ENCODE peak calls at places on chromosomes 16 and 17, in six cellular contexts. One of them, this sample, is unnamed. For H3K9me3, the result is how much of the 10 kb centered on the place peaks cover.

GRCh38 chr16:69319826-69320730 is 8.9 kb downstream of the VPS4A start:
- DNase-seq in H9: no peak
- DNase-seq in H1: no peak
- DNase-seq in IMR-90: no peak
- DNase-seq in neuronal stem cell: no peak
- DNase-seq in trophoblast cell: no peak
- DNase-seq in this sample: no peak

GRCh38 chr16:88688013-88688778 is 1.9 kb upstream of the SNAI3 start:
- DNase-seq in H9: no peak
- DNase-seq in H1: no peak
- DNase-seq in IMR-90: no peak
- DNase-seq in neuronal stem cell: no peak
- DNase-seq in trophoblast cell: no peak
- DNase-seq in this sample: no peak

GRCh38 chr16:56645311-56645710 is 6.4 kb upstream of the MT1B start:
- DNase-seq in H9: no peak
- DNase-seq in H1: no peak
- DNase-seq in IMR-90: no peak
- DNase-seq in neuronal stem cell: no peak
- DNase-seq in trophoblast cell: no peak
- DNase-seq in this sample: no peak

GRCh38 chr16:8655184-8655717 is 19.2 kb upstream of the ABAT start:
- DNase-seq in H9: peak
- DNase-seq in H1: no peak
- DNase-seq in IMR-90: peak
- DNase-seq in neuronal stem cell: no peak
- DNase-seq in trophoblast cell: peak
- DNase-seq in this sample: peak

GRCh38 chr16:49834496-49835009 is 21.4 kb downstream of the ZNF423 start:
- DNase-seq in H9: no peak
- DNase-seq in H1: no peak
- DNase-seq in IMR-90: no peak
- DNase-seq in neuronal stem cell: no peak
- DNase-seq in trophoblast cell: no peak
- DNase-seq in this sample: peak

GRCh38 chr17:47949951-47950350 is 7.7 kb downstream of the PRR15L start:
- DNase-seq in H9: no peak
- DNase-seq in H1: no peak
- DNase-seq in IMR-90: no peak
- DNase-seq in neuronal stem cell: no peak
- DNase-seq in trophoblast cell: no peak
- DNase-seq in this sample: no peak

GRCh38 chr16:30996324-30996999 is 11.5 kb downstream of the HSD3B7 start:
- DNase-seq in H9: no peak
- DNase-seq in H1: no peak
- DNase-seq in IMR-90: no peak
- DNase-seq in neuronal stem cell: no peak
- DNase-seq in trophoblast cell: no peak
- DNase-seq in this sample: peak

GRCh38 chr16:71311553-71312158 is 22.5 kb upstream of the CMTR2 start:
- DNase-seq in H9: peak
- DNase-seq in H1: peak
- DNase-seq in IMR-90: peak
- DNase-seq in neuronal stem cell: peak
- DNase-seq in trophoblast cell: no peak
- DNase-seq in this sample: peak

GRCh38 chr17:83119987-83120864 is 40.8 kb downstream of the METRNL start:
- DNase-seq in H9: no peak
- DNase-seq in H1: no peak
- DNase-seq in IMR-90: no peak
- DNase-seq in neuronal stem cell: no peak
- DNase-seq in trophoblast cell: no peak
- DNase-seq in this sample: peak

GRCh38 chr16:24971718-24972117 is 43.5 kb downstream of the ARHGAP17 start:
- DNase-seq in H9: no peak
- DNase-seq in H1: no peak
- DNase-seq in IMR-90: no peak
- DNase-seq in neuronal stem cell: no peak
- DNase-seq in trophoblast cell: no peak
- DNase-seq in this sample: no peak

GRCh38 chr16:30116291-30117207 is 3.2 kb upstream of the GDPD3 start:
- DNase-seq in H9: no peak
- DNase-seq in H1: no peak
- DNase-seq in IMR-90: no peak
- DNase-seq in neuronal stem cell: no peak
- DNase-seq in trophoblast cell: peak
- DNase-seq in this sample: no peak

GRCh38 chr16:75219088-75219487 is 300 bp downstream of the CTRB1 start:
- DNase-seq in H9: no peak
- DNase-seq in H1: no peak
- DNase-seq in IMR-90: no peak
- DNase-seq in neuronal stem cell: no peak
- DNase-seq in trophoblast cell: no peak
- DNase-seq in this sample: no peak

GRCh38 chr16:630815-631405 is at the start of gene WFIKKN1:
- DNase-seq in H9: peak
- DNase-seq in H1: no peak
- DNase-seq in IMR-90: no peak
- DNase-seq in neuronal stem cell: peak
- DNase-seq in trophoblast cell: no peak
- DNase-seq in this sample: no peak

GRCh38 chr17:79925242-79925957 is 86.2 kb upstream of the CBX4 start:
- DNase-seq in H9: no peak
- DNase-seq in H1: no peak
- DNase-seq in IMR-90: peak
- DNase-seq in neuronal stem cell: no peak
- DNase-seq in trophoblast cell: no peak
- DNase-seq in this sample: no peak

GRCh38 chr16:70341600-70341999 is 5.1 kb upstream of the DDX19A start:
- DNase-seq in H9: peak
- DNase-seq in H1: no peak
- DNase-seq in IMR-90: no peak
- DNase-seq in neuronal stem cell: no peak
- DNase-seq in trophoblast cell: no peak
- DNase-seq in this sample: no peak

GRCh38 chr16:69084301-69084700 is 21.2 kb upstream of the HAS3 start:
- DNase-seq in H9: no peak
- DNase-seq in H1: no peak
- DNase-seq in IMR-90: peak
- DNase-seq in neuronal stem cell: no peak
- DNase-seq in trophoblast cell: peak
- DNase-seq in this sample: no peak

GRCh38 chr17:74417178-74418045 is 14.5 kb upstream of the GPRC5C start:
- DNase-seq in H9: peak
- DNase-seq in H1: no peak
- DNase-seq in IMR-90: no peak
- DNase-seq in neuronal stem cell: no peak
- DNase-seq in trophoblast cell: peak
- DNase-seq in this sample: peak

GRCh38 chr16:89695086-89695874 is 6.2 kb downstream of the SPATA2L start:
- DNase-seq in H9: no peak
- DNase-seq in H1: no peak
- DNase-seq in IMR-90: no peak
- DNase-seq in neuronal stem cell: no peak
- DNase-seq in trophoblast cell: no peak
- DNase-seq in this sample: no peak

GRCh38 chr16:74035816-74036215 is 260.8 kb upstream of the PSMD7 start:
- DNase-seq in H9: no peak
- DNase-seq in H1: no peak
- DNase-seq in IMR-90: peak
- DNase-seq in neuronal stem cell: no peak
- DNase-seq in trophoblast cell: no peak
- DNase-seq in this sample: no peak

GRCh38 chr16:85902366-85903155 is 3.6 kb downstream of the IRF8 start:
- DNase-seq in H9: no peak
- DNase-seq in H1: no peak
- DNase-seq in IMR-90: no peak
- DNase-seq in neuronal stem cell: no peak
- DNase-seq in trophoblast cell: peak
- DNase-seq in this sample: no peak

GRCh38 chr17:1865252-1866037 is 35.6 kb downstream of the RPA1 start:
- DNase-seq in H9: no peak
- DNase-seq in H1: no peak
- DNase-seq in IMR-90: peak
- DNase-seq in neuronal stem cell: no peak
- DNase-seq in trophoblast cell: peak
- DNase-seq in this sample: peak

GRCh38 chr17:44933824-44934744 is 13.5 kb downstream of the KIF18B start:
- DNase-seq in H9: peak
- DNase-seq in H1: no peak
- DNase-seq in IMR-90: no peak
- DNase-seq in neuronal stem cell: no peak
- DNase-seq in trophoblast cell: no peak
- DNase-seq in this sample: no peak

GRCh38 chr16:2191446-2191706 is 5.0 kb downstream of the CASKIN1 start:
- DNase-seq in H9: no peak
- DNase-seq in H1: no peak
- DNase-seq in IMR-90: no peak
- DNase-seq in neuronal stem cell: no peak
- DNase-seq in trophoblast cell: no peak
- DNase-seq in this sample: no peak

GRCh38 chr17:57935833-57936807 is 19.1 kb downstream of the CUEDC1 start:
- DNase-seq in H9: peak
- DNase-seq in H1: no peak
- DNase-seq in IMR-90: peak
- DNase-seq in neuronal stem cell: peak
- DNase-seq in trophoblast cell: no peak
- DNase-seq in this sample: peak

GRCh38 chr17:50146927-50147640 is 3.4 kb downstream of the PPP1R9B start:
- DNase-seq in H9: no peak
- DNase-seq in H1: no peak
- DNase-seq in IMR-90: no peak
- DNase-seq in neuronal stem cell: no peak
- DNase-seq in trophoblast cell: no peak
- DNase-seq in this sample: no peak

GRCh38 chr17:68133370-68134045 is 98.0 kb downstream of the KPNA2 start:
- DNase-seq in H9: peak
- DNase-seq in H1: no peak
- DNase-seq in IMR-90: no peak
- DNase-seq in neuronal stem cell: no peak
- DNase-seq in trophoblast cell: no peak
- DNase-seq in this sample: no peak

GRCh38 chr16:35188288-35189155 is 1729.1 kb downstream of the TP53TG3F start:
- DNase-seq in H9: no peak
- DNase-seq in H1: no peak
- DNase-seq in IMR-90: no peak
- DNase-seq in neuronal stem cell: no peak
- DNase-seq in trophoblast cell: no peak
- DNase-seq in this sample: no peak

GRCh38 chr16:35185366-35186044 is 1726.1 kb downstream of the TP53TG3F start:
- DNase-seq in H9: no peak
- DNase-seq in H1: no peak
- DNase-seq in IMR-90: no peak
- DNase-seq in neuronal stem cell: no peak
- DNase-seq in trophoblast cell: no peak
- DNase-seq in this sample: no peak

GRCh38 chr16:35187665-35188225 is 1728.3 kb downstream of the TP53TG3F start:
- DNase-seq in H9: no peak
- DNase-seq in H1: no peak
- DNase-seq in IMR-90: no peak
- DNase-seq in neuronal stem cell: no peak
- DNase-seq in trophoblast cell: no peak
- DNase-seq in this sample: no peak

GRCh38 chr16:35184356-35184870 is 1725.0 kb downstream of the TP53TG3F start:
- DNase-seq in H9: no peak
- DNase-seq in H1: no peak
- DNase-seq in IMR-90: no peak
- DNase-seq in neuronal stem cell: no peak
- DNase-seq in trophoblast cell: no peak
- DNase-seq in this sample: no peak

GRCh38 chr16:35186045-35186759 is 1726.8 kb downstream of the TP53TG3F start:
- DNase-seq in H9: no peak
- DNase-seq in H1: no peak
- DNase-seq in IMR-90: no peak
- DNase-seq in neuronal stem cell: no peak
- DNase-seq in trophoblast cell: no peak
- DNase-seq in this sample: no peak
- H3K9me3 ChIP-seq in H9: half or more
- H3K9me3 ChIP-seq in H1: half or more
- H3K9me3 ChIP-seq in IMR-90: under half
- H3K9me3 ChIP-seq in neuronal stem cell: half or more
- H3K9me3 ChIP-seq in trophoblast cell: half or more
- H3K9me3 ChIP-seq in this sample: under half

GRCh38 chr17:75524971-75525805 is at the start of gene LLGL2:
- DNase-seq in H9: peak
- DNase-seq in H1: no peak
- DNase-seq in IMR-90: peak
- DNase-seq in neuronal stem cell: peak
- DNase-seq in trophoblast cell: peak
- DNase-seq in this sample: peak
- H3K14ac ChIP-seq in H9: no peak
- H3K14ac ChIP-seq in H1: no peak
- H3K14ac ChIP-seq in IMR-90: no peak
- H3K14ac ChIP-seq in neuronal stem cell: peak
- H3K14ac ChIP-seq in trophoblast cell: peak
- H3K14ac ChIP-seq in this sample: no peak

GRCh38 chr16:35525979-35526590 is 2066.7 kb downstream of the TP53TG3F start:
- DNase-seq in H9: no peak
- DNase-seq in H1: no peak
- DNase-seq in IMR-90: no peak
- DNase-seq in neuronal stem cell: no peak
- DNase-seq in trophoblast cell: no peak
- DNase-seq in this sample: no peak

DNA sequence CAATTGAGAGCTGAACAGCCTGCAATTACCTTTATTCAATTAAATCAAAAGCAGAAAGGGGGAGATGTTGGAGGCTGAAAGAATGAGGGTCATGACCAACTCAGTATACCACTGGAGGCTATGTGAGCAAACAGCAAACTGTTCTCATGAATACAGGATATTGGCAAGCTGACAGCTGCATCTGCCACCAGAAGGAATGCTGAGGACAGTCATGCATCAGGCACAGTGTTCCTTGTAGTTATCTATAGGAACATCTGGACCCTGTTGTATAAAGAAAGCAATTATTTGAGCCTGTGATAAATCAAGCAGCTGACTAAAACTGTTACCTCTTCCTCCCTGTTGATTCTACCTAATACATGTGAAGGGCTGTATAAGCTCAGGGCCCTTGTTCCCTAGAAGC is 2064.6 kb downstream of the TP53TG3F start:
- DNase-seq in H9: no peak
- DNase-seq in H1: no peak
- DNase-seq in IMR-90: no peak
- DNase-seq in neuronal stem cell: no peak
- DNase-seq in trophoblast cell: no peak
- DNase-seq in this sample: no peak
- H3K9me3 ChIP-seq in H9: half or more
- H3K9me3 ChIP-seq in H1: half or more
- H3K9me3 ChIP-seq in IMR-90: under half
- H3K9me3 ChIP-seq in neuronal stem cell: under half
- H3K9me3 ChIP-seq in trophoblast cell: under half
- H3K9me3 ChIP-seq in this sample: under half

DNA sequence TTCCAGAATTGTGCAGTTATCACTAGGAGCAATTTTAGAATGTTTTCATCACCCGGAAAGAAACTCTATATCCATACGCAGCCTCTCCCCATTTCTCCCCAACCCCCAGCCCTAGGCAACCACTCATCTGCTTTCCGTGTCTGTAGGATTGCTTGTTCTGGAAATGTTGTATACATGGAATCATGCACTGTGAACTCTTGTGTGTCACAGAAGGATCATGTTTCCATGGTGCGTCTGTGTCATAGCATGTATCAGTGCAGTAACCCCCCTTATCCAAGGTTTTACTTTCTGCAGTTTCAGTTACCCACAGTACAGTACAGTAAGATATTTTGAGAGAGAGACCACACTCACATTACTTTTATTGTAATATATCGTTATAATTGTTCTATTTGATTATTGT is 299.4 kb downstream of the CPPED1 start:
- DNase-seq in H9: no peak
- DNase-seq in H1: no peak
- DNase-seq in IMR-90: peak
- DNase-seq in neuronal stem cell: no peak
- DNase-seq in trophoblast cell: no peak
- DNase-seq in this sample: no peak
- H3K14ac ChIP-seq in H9: no peak
- H3K14ac ChIP-seq in H1: no peak
- H3K14ac ChIP-seq in IMR-90: no peak
- H3K14ac ChIP-seq in neuronal stem cell: no peak
- H3K14ac ChIP-seq in trophoblast cell: no peak
- H3K14ac ChIP-seq in this sample: no peak

This sample was measured in mesenchymal stem cell.